ENCODE peak calls at places on chromosomes 7 and 10, in four cellular contexts. D is AG09309, J is left ventricle myocardium inferior, A is right lobe of liver. U is an unnamed sample.

GRCh38 chr7:45451636-45452035 is 122.5 kb upstream of the ADCY1 start:
- DNase-seq in D (no peak), A (no peak), J (no peak), U (no peak)

GRCh38 chr10:78727728-78728127 is 341.0 kb upstream of the ZMIZ1 start:
- DNase-seq in D (no peak), J (peak; percentile 46), A (no peak), U (no peak)

GRCh38 chr7:152709307-152710133 is 33.6 kb upstream of the XRCC2 start:
- DNase-seq in D (no peak), J (no peak), A (no peak), U (no peak)

GRCh38 chr10:49398000-49398861 is 2.3 kb upstream of the DRGX start:
- DNase-seq in J (peak; percentile 55), A (peak; percentile 77), D (no peak), U (no peak)

GRCh38 chr10:51640120-51640819 is 59.1 kb downstream of the CSTF2T start:
- DNase-seq in A (no peak), J (no peak), D (no peak), U (no peak)

GRCh38 chr7:150417863-150418262 is 32.6 kb upstream of the GIMAP8 start:
- DNase-seq in J (no peak), A (no peak), D (no peak), U (no peak)

GRCh38 chr7:128744366-128744905 is 5.3 kb downstream of the CALU start:
- DNase-seq in D (no peak), J (no peak), A (no peak), U (no peak)

GRCh38 chr7:4805110-4805978 is 29.9 kb downstream of the AP5Z1 start:
- DNase-seq in J (no peak), A (no peak), D (no peak), U (no peak)

GRCh38 chr10:29880856-29881255 is 178.5 kb downstream of the JCAD start:
- DNase-seq in J (no peak), A (no peak), D (no peak), U (no peak)

GRCh38 chr7:115306541-115306940 is 384.6 kb downstream of the MDFIC start:
- DNase-seq in A (no peak), J (no peak), D (no peak), U (no peak)

GRCh38 chr7:124879103-124879502 is 50.5 kb downstream of the POT1 start:
- DNase-seq in J (no peak), A (no peak), D (no peak), U (no peak)

GRCh38 chr7:76165106-76165972 is 36.4 kb upstream of the SRRM3 start:
- DNase-seq in A (no peak), J (no peak), D (no peak), U (no peak)

GRCh38 chr7:76165973-76166403 is 35.7 kb upstream of the SRRM3 start:
- DNase-seq in J (no peak), A (no peak), D (no peak), U (no peak)

GRCh38 chr7:76166404-76167255 is 35.1 kb upstream of the SRRM3 start:
- DNase-seq in D (peak; percentile 63), A (peak; percentile 99), J (peak; percentile 99), U (peak; percentile 37)
- TF ChIP-seq CTCF in D (peak; percentile 11), A (peak; percentile 7), J (peak; percentile 44), U (no peak)

GRCh38 chr7:99831595-99831994 is 3.8 kb downstream of the CYP3A43 start:
- DNase-seq in J (no peak), D (no peak), A (no peak), U (no peak)
- H3K4me3 ChIP-seq in J (no peak overlapping the region), D (no peak overlapping the region), A (peak overlapping the region; percentile 6), U (no peak overlapping the region)

GRCh38 chr10:84059526-84059925 is 79.8 kb upstream of the GHITM start:
- DNase-seq in J (no peak), D (no peak), A (no peak), U (no peak)
- TF ChIP-seq CTCF in J (no peak), D (peak; percentile 13), A (no peak), U (peak; percentile 43)

GRCh38 chr10:6124666-6125065 is 35.8 kb downstream of the RBM17 start:
- DNase-seq in J (peak; percentile 48), D (no peak), A (no peak), U (no peak)
- H3K4me3 ChIP-seq in J (peak overlapping the region; percentile 28), D (no peak overlapping the region), A (no peak overlapping the region), U (no peak overlapping the region)

GRCh38 chr7:140661124-140661523 is 11.6 kb upstream of the ADCK2 start:
- DNase-seq in J (no peak), A (no peak), D (no peak), U (no peak)
- TF ChIP-seq CTCF in J (no peak), A (no peak), D (peak; percentile 59), U (peak; percentile 54)

GRCh38 chr10:127907411-127908105 is 655 bp downstream of the PTPRE start:
- DNase-seq in J (peak; percentile 55), A (peak; percentile 63), D (peak; percentile 55), U (no peak)
- H3K4me3 ChIP-seq in J (peak overlapping the region; percentile 90), A (peak overlapping the region; percentile 63), D (peak overlapping the region; percentile 47), U (peak overlapping the region; percentile 69)

GRCh38 chr10:131808370-131808930 is 92.4 kb upstream of the PPP2R2D start:
- DNase-seq in A (no peak), D (no peak), J (no peak), U (no peak)
- TF ChIP-seq CTCF in A (no peak), D (no peak), J (no peak), U (no peak)

DNA sequence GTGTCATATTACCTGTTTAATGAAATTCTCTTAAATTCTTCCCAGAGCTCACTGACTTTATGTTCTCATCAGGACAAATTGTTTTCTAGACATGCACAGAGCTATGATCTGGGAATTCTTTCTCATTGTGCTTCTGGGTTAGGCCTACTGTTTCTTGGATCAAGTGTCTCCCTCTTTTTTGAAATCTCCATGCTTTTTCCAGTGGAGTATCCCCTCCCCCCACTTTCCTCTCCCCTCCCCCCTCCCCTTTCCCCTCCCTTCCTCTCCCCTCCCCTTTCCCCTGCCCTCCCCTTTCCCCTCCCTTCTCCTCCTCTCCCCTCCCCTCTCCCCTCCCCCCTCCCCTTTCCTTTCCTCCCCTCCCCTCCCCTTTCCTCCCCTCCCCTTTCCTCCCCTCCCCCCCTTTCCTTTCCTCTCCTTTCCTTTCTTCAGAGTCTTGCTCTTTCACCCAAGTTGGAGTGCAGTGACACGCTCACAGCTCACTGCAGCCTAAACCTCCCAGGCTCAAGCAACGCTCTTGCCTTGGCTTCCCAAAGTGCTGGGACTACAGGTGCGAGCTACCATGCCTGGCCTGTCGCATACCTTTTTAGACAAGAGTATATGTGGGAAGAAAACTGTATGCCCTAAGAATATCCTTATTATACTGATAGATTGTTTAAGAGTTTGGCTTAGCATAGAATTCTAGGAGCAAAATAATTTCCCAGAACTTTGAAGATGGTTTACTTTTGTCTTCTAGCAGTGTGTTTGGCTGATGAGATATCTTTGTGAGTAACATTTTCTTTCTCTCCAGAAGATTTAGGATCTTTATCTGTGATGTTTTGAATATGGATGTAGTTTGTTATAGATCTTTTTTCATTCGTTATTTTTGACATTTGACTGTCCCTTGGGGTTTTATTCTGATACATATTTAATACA is 2.5 kb downstream of the DYNC2I1 start:
- DNase-seq in D (no peak), A (no peak), J (no peak), U (no peak)
- H3K4me3 ChIP-seq in D (no peak overlapping the region), A (no peak overlapping the region), J (no peak overlapping the region), U (peak overlapping the region; percentile 26)